ENCODE peak calls at places on chromosome 17, in six cellular contexts. One of them, this sample, is unnamed.

GRCh38 chr17:36127199-36127881 is 23.7 kb downstream of the CCL4 start:
- DNase-seq in fibroblast of lung: no peak
- DNase-seq in GM23248: no peak
- DNase-seq in HCT116: no peak
- DNase-seq in neural progenitor cell: no peak
- DNase-seq in astrocyte: no peak
- DNase-seq in this sample: no peak

GRCh38 chr17:21678451-21679081 is 13.8 kb upstream of the KCNJ18 start:
- DNase-seq in astrocyte: no peak
- DNase-seq in GM23248: no peak
- DNase-seq in fibroblast of lung: no peak
- DNase-seq in neural progenitor cell: no peak
- DNase-seq in HCT116: no peak
- DNase-seq in this sample: peak; percentile 77

GRCh38 chr17:12883472-12883871 is 94.2 kb downstream of the ARHGAP44 start:
- DNase-seq in neural progenitor cell: no peak
- DNase-seq in HCT116: no peak
- DNase-seq in GM23248: no peak
- DNase-seq in fibroblast of lung: no peak
- DNase-seq in astrocyte: no peak
- DNase-seq in this sample: no peak

GRCh38 chr17:38628441-38628840 is 22.7 kb upstream of the SRCIN1 start:
- DNase-seq in GM23248: no peak
- DNase-seq in HCT116: peak; percentile 67
- DNase-seq in fibroblast of lung: no peak
- DNase-seq in neural progenitor cell: no peak
- DNase-seq in astrocyte: no peak
- DNase-seq in this sample: no peak

GRCh38 chr17:62186841-62187240 is 121.8 kb upstream of the MED13 start:
- DNase-seq in astrocyte: peak; percentile 10
- DNase-seq in HCT116: no peak
- DNase-seq in fibroblast of lung: peak; percentile 11
- DNase-seq in GM23248: no peak
- DNase-seq in neural progenitor cell: no peak
- DNase-seq in this sample: no peak

GRCh38 chr17:74201250-74201649 is 2.2 kb upstream of the RPL38 start:
- DNase-seq in GM23248: peak; percentile 70
- DNase-seq in fibroblast of lung: no peak
- DNase-seq in HCT116: no peak
- DNase-seq in neural progenitor cell: no peak
- DNase-seq in astrocyte: no peak
- DNase-seq in this sample: peak; percentile 56

GRCh38 chr17:79842656-79843474 is 3.6 kb upstream of the CBX4 start:
- DNase-seq in fibroblast of lung: no peak
- DNase-seq in neural progenitor cell: peak; percentile 63
- DNase-seq in astrocyte: no peak
- DNase-seq in HCT116: no peak
- DNase-seq in GM23248: peak; percentile 38
- DNase-seq in this sample: peak; percentile 92

GRCh38 chr17:29734640-29735039 is 111.9 kb upstream of the CORO6 start:
- DNase-seq in fibroblast of lung: peak; percentile 47
- DNase-seq in astrocyte: peak; percentile 34
- DNase-seq in GM23248: no peak
- DNase-seq in neural progenitor cell: no peak
- DNase-seq in HCT116: no peak
- DNase-seq in this sample: no peak

GRCh38 chr17:8162232-8162996 is at the start of gene VAMP2:
- DNase-seq in astrocyte: no peak
- DNase-seq in fibroblast of lung: peak; percentile 52
- DNase-seq in HCT116: no peak
- DNase-seq in neural progenitor cell: peak; percentile 90
- DNase-seq in GM23248: peak; percentile 95
- DNase-seq in this sample: peak; percentile 96

GRCh38 chr17:15447928-15448579 is 19.4 kb downstream of the CDRT4 start:
- DNase-seq in astrocyte: no peak
- DNase-seq in GM23248: no peak
- DNase-seq in fibroblast of lung: no peak
- DNase-seq in neural progenitor cell: no peak
- DNase-seq in HCT116: no peak
- DNase-seq in this sample: no peak

GRCh38 chr17:61393904-61394629 is 5.6 kb upstream of the TBX2 start:
- DNase-seq in GM23248: peak; percentile 50
- DNase-seq in HCT116: no peak
- DNase-seq in fibroblast of lung: peak; percentile 49
- DNase-seq in neural progenitor cell: peak; percentile 28
- DNase-seq in astrocyte: peak; percentile 29
- DNase-seq in this sample: no peak

GRCh38 chr17:12250973-12251372 is 230.3 kb downstream of the MAP2K4 start:
- DNase-seq in astrocyte: no peak
- DNase-seq in fibroblast of lung: no peak
- DNase-seq in neural progenitor cell: no peak
- DNase-seq in HCT116: no peak
- DNase-seq in GM23248: no peak
- DNase-seq in this sample: no peak

GRCh38 chr17:77698903-77699615 is 259.4 kb upstream of the TNRC6C start:
- DNase-seq in neural progenitor cell: no peak
- DNase-seq in HCT116: no peak
- DNase-seq in astrocyte: no peak
- DNase-seq in GM23248: no peak
- DNase-seq in fibroblast of lung: no peak
- DNase-seq in this sample: peak; percentile 62

GRCh38 chr17:62321451-62321850 is 58.9 kb upstream of the EFCAB3 start:
- DNase-seq in GM23248: peak; percentile 31
- DNase-seq in fibroblast of lung: peak; percentile 3
- DNase-seq in neural progenitor cell: no peak
- DNase-seq in HCT116: no peak
- DNase-seq in astrocyte: no peak
- DNase-seq in this sample: no peak

GRCh38 chr17:48483004-48483403 is 47.8 kb downstream of the HOXB1 start:
- DNase-seq in fibroblast of lung: no peak
- DNase-seq in neural progenitor cell: no peak
- DNase-seq in GM23248: peak; percentile 77
- DNase-seq in astrocyte: no peak
- DNase-seq in HCT116: peak; percentile 56
- DNase-seq in this sample: peak; percentile 80

GRCh38 chr17:50149425-50150353 is 788 bp downstream of the PPP1R9B start:
- DNase-seq in fibroblast of lung: peak; percentile 67
- DNase-seq in neural progenitor cell: peak; percentile 87
- DNase-seq in GM23248: peak; percentile 84
- DNase-seq in HCT116: no peak
- DNase-seq in astrocyte: peak; percentile 37
- DNase-seq in this sample: peak; percentile 91

GRCh38 chr17:2466936-2467335 is 44.8 kb downstream of the METTL16 start:
- DNase-seq in fibroblast of lung: no peak
- DNase-seq in neural progenitor cell: no peak
- DNase-seq in astrocyte: no peak
- DNase-seq in GM23248: no peak
- DNase-seq in HCT116: no peak
- DNase-seq in this sample: no peak

GRCh38 chr17:73308017-73308823 is 3.6 kb downstream of the CDC42EP4 start:
- DNase-seq in neural progenitor cell: no peak
- DNase-seq in GM23248: peak; percentile 80
- DNase-seq in astrocyte: peak; percentile 80
- DNase-seq in HCT116: peak; percentile 86
- DNase-seq in fibroblast of lung: peak; percentile 86
- DNase-seq in this sample: peak; percentile 73

GRCh38 chr17:79750650-79751545 is 20.2 kb downstream of the ENPP7 start:
- DNase-seq in neural progenitor cell: no peak
- DNase-seq in fibroblast of lung: no peak
- DNase-seq in GM23248: no peak
- DNase-seq in HCT116: no peak
- DNase-seq in astrocyte: no peak
- DNase-seq in this sample: peak; percentile 17

GRCh38 chr17:17740627-17741237 is 59.5 kb downstream of the RAI1 start:
- DNase-seq in GM23248: no peak
- DNase-seq in HCT116: no peak
- DNase-seq in fibroblast of lung: peak; percentile 67
- DNase-seq in neural progenitor cell: no peak
- DNase-seq in astrocyte: peak; percentile 58
- DNase-seq in this sample: peak; percentile 73

GRCh38 chr17:31275126-31275525 is 21.9 kb downstream of the OMG start:
- DNase-seq in fibroblast of lung: no peak
- DNase-seq in HCT116: no peak
- DNase-seq in neural progenitor cell: no peak
- DNase-seq in GM23248: peak; percentile 22
- DNase-seq in astrocyte: no peak
- DNase-seq in this sample: no peak
- H3K27ac ChIP-seq in fibroblast of lung: no peak overlapping the region
- H3K27ac ChIP-seq in HCT116: no peak overlapping the region
- H3K27ac ChIP-seq in neural progenitor cell: no peak overlapping the region
- H3K27ac ChIP-seq in GM23248: peak overlapping the region; percentile 47
- H3K27ac ChIP-seq in astrocyte: no peak overlapping the region
- H3K27ac ChIP-seq in this sample: no peak overlapping the region

GRCh38 chr17:75564195-75564594 is 23.4 kb upstream of the MYO15B start:
- DNase-seq in neural progenitor cell: no peak
- DNase-seq in HCT116: no peak
- DNase-seq in astrocyte: no peak
- DNase-seq in GM23248: no peak
- DNase-seq in fibroblast of lung: no peak
- DNase-seq in this sample: no peak
- H4K20me1 ChIP-seq in neural progenitor cell: no peaks in the 10 kb centered on the region
- H4K20me1 ChIP-seq in HCT116: no peaks in the 10 kb centered on the region
- H4K20me1 ChIP-seq in astrocyte: no peaks in the 10 kb centered on the region
- H4K20me1 ChIP-seq in GM23248: no peaks in the 10 kb centered on the region
- H4K20me1 ChIP-seq in fibroblast of lung: no peaks in the 10 kb centered on the region
- H4K20me1 ChIP-seq in this sample: no peaks in the 10 kb centered on the region

GRCh38 chr17:47289302-47289701 is 34.5 kb upstream of the EFCAB13 start:
- DNase-seq in GM23248: no peak
- DNase-seq in astrocyte: no peak
- DNase-seq in neural progenitor cell: no peak
- DNase-seq in fibroblast of lung: no peak
- DNase-seq in HCT116: no peak
- DNase-seq in this sample: no peak

GRCh38 chr17:47288531-47289116 is 35.0 kb downstream of the ITGB3 start:
- DNase-seq in neural progenitor cell: no peak
- DNase-seq in fibroblast of lung: peak; percentile 69
- DNase-seq in astrocyte: peak; percentile 60
- DNase-seq in HCT116: no peak
- DNase-seq in GM23248: peak; percentile 35
- DNase-seq in this sample: no peak

GRCh38 chr17:47291242-47291873 is 32.4 kb upstream of the EFCAB13 start:
- DNase-seq in HCT116: no peak
- DNase-seq in astrocyte: no peak
- DNase-seq in fibroblast of lung: no peak
- DNase-seq in neural progenitor cell: no peak
- DNase-seq in GM23248: no peak
- DNase-seq in this sample: no peak

GRCh38 chr17:47292206-47292605 is 31.5 kb upstream of the EFCAB13 start:
- DNase-seq in fibroblast of lung: no peak
- DNase-seq in HCT116: no peak
- DNase-seq in neural progenitor cell: no peak
- DNase-seq in astrocyte: no peak
- DNase-seq in GM23248: no peak
- DNase-seq in this sample: no peak

GRCh38 chr17:47290870-47291241 is 32.9 kb upstream of the EFCAB13 start:
- DNase-seq in HCT116: no peak
- DNase-seq in astrocyte: no peak
- DNase-seq in GM23248: no peak
- DNase-seq in fibroblast of lung: no peak
- DNase-seq in neural progenitor cell: no peak
- DNase-seq in this sample: no peak
- H3K36me3 ChIP-seq in HCT116: no peaks in the 10 kb centered on the region
- H3K36me3 ChIP-seq in astrocyte: peaks cover 2% of the 10 kb centered on the region
- H3K36me3 ChIP-seq in GM23248: no peaks in the 10 kb centered on the region
- H3K36me3 ChIP-seq in fibroblast of lung: peaks cover 4% of the 10 kb centered on the region
- H3K36me3 ChIP-seq in neural progenitor cell: no peaks in the 10 kb centered on the region
- H3K36me3 ChIP-seq in this sample: peaks cover 20% of the 10 kb centered on the region

GRCh38 chr17:81940538-81941483 is 3.7 kb upstream of the PYCR1 start:
- DNase-seq in astrocyte: no peak
- DNase-seq in GM23248: no peak
- DNase-seq in neural progenitor cell: no peak
- DNase-seq in HCT116: no peak
- DNase-seq in fibroblast of lung: no peak
- DNase-seq in this sample: no peak

GRCh38 chr17:81942167-81942553 is 4.9 kb downstream of the MYADML2 start:
- DNase-seq in neural progenitor cell: no peak
- DNase-seq in HCT116: no peak
- DNase-seq in astrocyte: no peak
- DNase-seq in fibroblast of lung: no peak
- DNase-seq in GM23248: no peak
- DNase-seq in this sample: no peak

GRCh38 chr17:81939218-81939617 is 2.1 kb upstream of the PYCR1 start:
- DNase-seq in fibroblast of lung: no peak
- DNase-seq in neural progenitor cell: no peak
- DNase-seq in GM23248: no peak
- DNase-seq in HCT116: no peak
- DNase-seq in astrocyte: no peak
- DNase-seq in this sample: no peak

GRCh38 chr17:81941484-81942166 is 4.5 kb upstream of the PYCR1 start:
- DNase-seq in neural progenitor cell: peak; percentile 62
- DNase-seq in astrocyte: no peak
- DNase-seq in HCT116: no peak
- DNase-seq in fibroblast of lung: no peak
- DNase-seq in GM23248: no peak
- DNase-seq in this sample: no peak

DNA sequence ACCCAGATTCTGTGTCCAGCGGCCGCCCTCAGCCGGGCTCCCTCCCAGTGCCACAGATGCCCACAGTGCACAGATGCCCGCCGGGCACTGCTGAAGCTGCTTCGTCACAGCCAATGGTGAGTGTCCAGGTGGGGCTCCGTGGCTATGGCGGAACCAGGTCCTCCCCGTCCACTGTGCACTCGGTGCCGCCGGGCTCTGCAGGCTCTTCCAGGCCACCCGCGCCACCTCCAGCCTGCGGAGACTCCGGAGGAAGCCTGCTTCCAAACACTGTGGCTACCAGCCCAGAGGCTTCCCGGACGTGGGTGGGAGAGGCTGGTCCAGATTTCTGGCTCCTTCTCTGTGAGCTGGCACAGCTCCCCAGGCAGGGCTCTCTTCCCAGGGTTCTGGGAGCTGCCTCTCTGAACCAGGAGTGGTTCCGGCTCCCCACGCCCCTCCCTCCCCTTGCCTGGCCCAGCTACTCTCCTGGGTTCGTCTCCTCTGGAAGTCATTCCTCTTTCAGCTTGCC is 2.8 kb upstream of the PYCR1 start:
- DNase-seq in GM23248: peak; percentile 75
- DNase-seq in HCT116: no peak
- DNase-seq in fibroblast of lung: peak; percentile 44
- DNase-seq in astrocyte: no peak
- DNase-seq in neural progenitor cell: no peak
- DNase-seq in this sample: no peak
- H3K27ac ChIP-seq in GM23248: no peak overlapping the region
- H3K27ac ChIP-seq in HCT116: no peak overlapping the region
- H3K27ac ChIP-seq in fibroblast of lung: no peak overlapping the region
- H3K27ac ChIP-seq in astrocyte: no peak overlapping the region
- H3K27ac ChIP-seq in neural progenitor cell: no peak overlapping the region
- H3K27ac ChIP-seq in this sample: no peak overlapping the region

This sample was measured in osteoblast.